ENCODE peak calls at places on chromosome 10, in five cellular contexts. One of them, this sample, is unnamed. For H3K4me1, the result is how much of the 10 kb centered on the place peaks cover.

GRCh38 chr10:95467162-95467599 is 94.0 kb downstream of the SORBS1 start:
- DNase-seq in effector memory CD4-positive, alpha-beta T cell: no peak
- DNase-seq in mucosa of descending colon: peak
- DNase-seq in A549: no peak
- DNase-seq in neural progenitor cell: peak
- DNase-seq in this sample: peak

GRCh38 chr10:13673165-13673564 is 86.4 kb downstream of the PRPF18 start:
- DNase-seq in effector memory CD4-positive, alpha-beta T cell: no peak
- DNase-seq in mucosa of descending colon: no peak
- DNase-seq in A549: no peak
- DNase-seq in neural progenitor cell: peak
- DNase-seq in this sample: no peak

GRCh38 chr10:43125274-43125845 is 12.9 kb upstream of the CSGALNACT2 start:
- DNase-seq in effector memory CD4-positive, alpha-beta T cell: no peak
- DNase-seq in mucosa of descending colon: no peak
- DNase-seq in A549: no peak
- DNase-seq in neural progenitor cell: no peak
- DNase-seq in this sample: no peak

GRCh38 chr10:14740684-14741247 is 33.9 kb downstream of the FAM107B start:
- DNase-seq in effector memory CD4-positive, alpha-beta T cell: no peak
- DNase-seq in mucosa of descending colon: no peak
- DNase-seq in A549: no peak
- DNase-seq in neural progenitor cell: no peak
- DNase-seq in this sample: no peak

GRCh38 chr10:62049815-62050626 is 148.5 kb downstream of the ARID5B start:
- DNase-seq in effector memory CD4-positive, alpha-beta T cell: no peak
- DNase-seq in mucosa of descending colon: no peak
- DNase-seq in A549: no peak
- DNase-seq in neural progenitor cell: no peak
- DNase-seq in this sample: no peak

GRCh38 chr10:43383204-43383971 is 12.0 kb downstream of the FXYD4 start:
- DNase-seq in effector memory CD4-positive, alpha-beta T cell: no peak
- DNase-seq in mucosa of descending colon: no peak
- DNase-seq in A549: no peak
- DNase-seq in neural progenitor cell: no peak
- DNase-seq in this sample: no peak

GRCh38 chr10:100970076-100970913 is 991 bp downstream of the SEMA4G start:
- DNase-seq in effector memory CD4-positive, alpha-beta T cell: peak
- DNase-seq in mucosa of descending colon: peak
- DNase-seq in A549: peak
- DNase-seq in neural progenitor cell: peak
- DNase-seq in this sample: no peak

GRCh38 chr10:28633750-28634149 is 43.6 kb upstream of the BAMBI start:
- DNase-seq in effector memory CD4-positive, alpha-beta T cell: no peak
- DNase-seq in mucosa of descending colon: no peak
- DNase-seq in A549: no peak
- DNase-seq in neural progenitor cell: no peak
- DNase-seq in this sample: no peak

GRCh38 chr10:16901102-16901501 is 83.9 kb upstream of the RSU1 start:
- DNase-seq in effector memory CD4-positive, alpha-beta T cell: no peak
- DNase-seq in mucosa of descending colon: no peak
- DNase-seq in A549: no peak
- DNase-seq in neural progenitor cell: no peak
- DNase-seq in this sample: no peak

GRCh38 chr10:130336612-130337304 is 200.6 kb downstream of the GLRX3 start:
- DNase-seq in effector memory CD4-positive, alpha-beta T cell: no peak
- DNase-seq in mucosa of descending colon: no peak
- DNase-seq in A549: no peak
- DNase-seq in neural progenitor cell: peak
- DNase-seq in this sample: no peak

GRCh38 chr10:103800789-103801540 is 54.4 kb downstream of the SH3PXD2A start:
- DNase-seq in effector memory CD4-positive, alpha-beta T cell: peak
- DNase-seq in mucosa of descending colon: peak
- DNase-seq in A549: no peak
- DNase-seq in neural progenitor cell: no peak
- DNase-seq in this sample: no peak

GRCh38 chr10:43628956-43629355 is 19.7 kb downstream of the ZNF32 start:
- DNase-seq in effector memory CD4-positive, alpha-beta T cell: no peak
- DNase-seq in mucosa of descending colon: no peak
- DNase-seq in A549: no peak
- DNase-seq in neural progenitor cell: no peak
- DNase-seq in this sample: no peak

GRCh38 chr10:121188005-121188404 is 336.8 kb downstream of the WDR11 start:
- DNase-seq in effector memory CD4-positive, alpha-beta T cell: no peak
- DNase-seq in mucosa of descending colon: peak
- DNase-seq in A549: no peak
- DNase-seq in neural progenitor cell: peak
- DNase-seq in this sample: no peak

GRCh38 chr10:69124558-69125121 is 662 bp downstream of the VPS26A start:
- DNase-seq in effector memory CD4-positive, alpha-beta T cell: peak
- DNase-seq in mucosa of descending colon: peak
- DNase-seq in A549: peak
- DNase-seq in neural progenitor cell: peak
- DNase-seq in this sample: peak

GRCh38 chr10:14409247-14409646 is 78.5 kb upstream of the FRMD4A start:
- DNase-seq in effector memory CD4-positive, alpha-beta T cell: no peak
- DNase-seq in mucosa of descending colon: no peak
- DNase-seq in A549: no peak
- DNase-seq in neural progenitor cell: no peak
- DNase-seq in this sample: no peak

GRCh38 chr10:46526682-46527038 is 29.8 kb downstream of the GPRIN2 start:
- DNase-seq in effector memory CD4-positive, alpha-beta T cell: no peak
- DNase-seq in mucosa of descending colon: peak
- DNase-seq in A549: peak
- DNase-seq in neural progenitor cell: no peak
- DNase-seq in this sample: peak

GRCh38 chr10:46525824-46526681 is 30.4 kb downstream of the GPRIN2 start:
- DNase-seq in effector memory CD4-positive, alpha-beta T cell: no peak
- DNase-seq in mucosa of descending colon: peak
- DNase-seq in A549: no peak
- DNase-seq in neural progenitor cell: no peak
- DNase-seq in this sample: no peak

GRCh38 chr10:46528171-46528671 is 28.2 kb downstream of the GPRIN2 start:
- DNase-seq in effector memory CD4-positive, alpha-beta T cell: no peak
- DNase-seq in mucosa of descending colon: no peak
- DNase-seq in A549: no peak
- DNase-seq in neural progenitor cell: no peak
- DNase-seq in this sample: no peak

GRCh38 chr10:46528675-46529615 is 27.5 kb downstream of the GPRIN2 start:
- DNase-seq in effector memory CD4-positive, alpha-beta T cell: no peak
- DNase-seq in mucosa of descending colon: no peak
- DNase-seq in A549: no peak
- DNase-seq in neural progenitor cell: no peak
- DNase-seq in this sample: peak

GRCh38 chr10:46527241-46527811 is 29.1 kb downstream of the GPRIN2 start:
- DNase-seq in effector memory CD4-positive, alpha-beta T cell: no peak
- DNase-seq in mucosa of descending colon: no peak
- DNase-seq in A549: no peak
- DNase-seq in neural progenitor cell: no peak
- DNase-seq in this sample: peak
- H3K4me1 ChIP-seq in effector memory CD4-positive, alpha-beta T cell: under half
- H3K4me1 ChIP-seq in mucosa of descending colon: under half
- H3K4me1 ChIP-seq in A549: half or more
- H3K4me1 ChIP-seq in neural progenitor cell: under half
- H3K4me1 ChIP-seq in this sample: under half

GRCh38 chr10:125151824-125152634 is 8.3 kb downstream of the CTBP2 start:
- DNase-seq in effector memory CD4-positive, alpha-beta T cell: no peak
- DNase-seq in mucosa of descending colon: peak
- DNase-seq in A549: no peak
- DNase-seq in neural progenitor cell: peak
- DNase-seq in this sample: no peak
- H3K4me3 ChIP-seq in effector memory CD4-positive, alpha-beta T cell: no peak
- H3K4me3 ChIP-seq in mucosa of descending colon: peak
- H3K4me3 ChIP-seq in A549: no peak
- H3K4me3 ChIP-seq in neural progenitor cell: peak
- H3K4me3 ChIP-seq in this sample: no peak

GRCh38 chr10:88238515-88238914 is 344.6 kb downstream of the RNLS start:
- DNase-seq in effector memory CD4-positive, alpha-beta T cell: no peak
- DNase-seq in mucosa of descending colon: no peak
- DNase-seq in A549: no peak
- DNase-seq in neural progenitor cell: no peak
- DNase-seq in this sample: no peak
- H3K4me1 ChIP-seq in effector memory CD4-positive, alpha-beta T cell: under half
- H3K4me1 ChIP-seq in mucosa of descending colon: under half
- H3K4me1 ChIP-seq in A549: under half
- H3K4me1 ChIP-seq in neural progenitor cell: under half
- H3K4me1 ChIP-seq in this sample: under half

DNA sequence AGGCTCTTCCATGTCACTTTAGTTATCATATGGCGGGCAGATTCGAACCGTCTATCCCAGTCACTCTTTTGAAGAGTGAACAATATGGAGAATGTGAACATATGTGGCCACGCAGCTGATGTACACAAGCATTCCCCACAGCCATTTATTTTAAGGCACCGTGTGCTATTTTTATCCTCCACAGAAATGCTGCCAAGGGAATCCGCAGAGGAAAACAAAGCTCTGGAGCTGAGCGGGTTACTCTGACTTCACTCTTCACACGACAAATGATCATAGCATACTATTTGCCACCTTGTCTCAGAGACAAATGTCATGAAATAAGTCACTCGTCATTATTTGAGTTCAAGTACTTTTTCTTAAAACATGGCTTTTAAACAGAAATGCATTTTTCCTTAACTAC is 100.3 kb downstream of the CTBP2 start:
- DNase-seq in effector memory CD4-positive, alpha-beta T cell: no peak
- DNase-seq in mucosa of descending colon: no peak
- DNase-seq in A549: no peak
- DNase-seq in neural progenitor cell: no peak
- DNase-seq in this sample: no peak
- H3K4me3 ChIP-seq in effector memory CD4-positive, alpha-beta T cell: no peak
- H3K4me3 ChIP-seq in mucosa of descending colon: no peak
- H3K4me3 ChIP-seq in A549: no peak
- H3K4me3 ChIP-seq in neural progenitor cell: no peak
- H3K4me3 ChIP-seq in this sample: no peak

DNA sequence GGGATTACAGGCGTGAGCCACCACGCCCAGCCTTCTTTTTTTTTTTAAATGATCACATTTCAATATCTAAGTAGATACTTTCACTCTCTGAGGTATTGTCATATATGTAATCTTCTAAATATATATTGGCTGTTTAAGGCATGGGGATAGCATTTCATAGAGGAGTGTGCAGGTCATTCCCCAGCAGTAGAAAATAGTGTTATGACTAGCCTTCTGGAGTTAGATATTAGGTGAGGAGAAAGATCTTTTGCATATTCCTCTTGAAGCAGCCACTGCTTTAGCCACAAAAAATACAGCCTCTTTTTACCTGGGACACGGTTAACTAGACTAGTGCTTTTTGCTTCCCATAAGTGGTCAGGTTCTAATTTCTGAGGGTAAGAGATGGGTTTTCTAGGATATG is 28.9 kb downstream of the ADD3 start:
- DNase-seq in effector memory CD4-positive, alpha-beta T cell: no peak
- DNase-seq in mucosa of descending colon: no peak
- DNase-seq in A549: no peak
- DNase-seq in neural progenitor cell: no peak
- DNase-seq in this sample: no peak
- H3K4me1 ChIP-seq in effector memory CD4-positive, alpha-beta T cell: under half
- H3K4me1 ChIP-seq in mucosa of descending colon: under half
- H3K4me1 ChIP-seq in A549: under half
- H3K4me1 ChIP-seq in neural progenitor cell: under half
- H3K4me1 ChIP-seq in this sample: under half

DNA sequence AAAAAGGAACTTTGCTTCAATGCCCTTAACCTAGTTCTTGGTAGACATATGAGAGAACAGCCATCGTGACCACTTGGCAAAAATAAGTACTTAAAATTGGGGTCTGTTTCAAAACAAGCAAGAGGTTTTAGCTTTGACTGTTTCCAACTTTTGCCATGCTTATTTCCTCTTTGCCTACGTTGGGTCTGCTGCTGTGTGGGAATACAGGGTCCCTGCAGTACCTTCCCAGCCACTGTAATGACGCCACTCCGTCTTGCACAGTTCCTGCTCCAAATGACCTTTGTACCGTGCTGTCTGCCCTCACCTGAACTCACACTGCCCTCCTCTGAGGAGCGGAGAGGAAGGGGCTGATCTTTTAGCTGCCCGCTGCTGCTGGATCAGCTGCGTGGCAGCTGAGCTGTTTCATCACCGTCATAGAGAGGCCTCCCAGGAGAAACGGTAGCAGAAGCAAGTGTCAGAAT is 133.1 kb downstream of the MAPK8 start:
- DNase-seq in effector memory CD4-positive, alpha-beta T cell: no peak
- DNase-seq in mucosa of descending colon: peak
- DNase-seq in A549: no peak
- DNase-seq in neural progenitor cell: peak
- DNase-seq in this sample: peak
- H3K4me3 ChIP-seq in effector memory CD4-positive, alpha-beta T cell: no peak
- H3K4me3 ChIP-seq in mucosa of descending colon: no peak
- H3K4me3 ChIP-seq in A549: no peak
- H3K4me3 ChIP-seq in neural progenitor cell: no peak
- H3K4me3 ChIP-seq in this sample: no peak

GRCh38 chr10:1061930-1062769 is 6.0 kb downstream of the WDR37 start:
- DNase-seq in effector memory CD4-positive, alpha-beta T cell: no peak
- DNase-seq in mucosa of descending colon: no peak
- DNase-seq in A549: no peak
- DNase-seq in neural progenitor cell: no peak
- DNase-seq in this sample: no peak

GRCh38 chr10:1068362-1069361 is 12.5 kb downstream of the WDR37 start:
- DNase-seq in effector memory CD4-positive, alpha-beta T cell: no peak
- DNase-seq in mucosa of descending colon: no peak
- DNase-seq in A549: no peak
- DNase-seq in neural progenitor cell: no peak
- DNase-seq in this sample: no peak

GRCh38 chr10:1059902-1060301 is 3.7 kb downstream of the WDR37 start:
- DNase-seq in effector memory CD4-positive, alpha-beta T cell: no peak
- DNase-seq in mucosa of descending colon: no peak
- DNase-seq in A549: no peak
- DNase-seq in neural progenitor cell: no peak
- DNase-seq in this sample: no peak

GRCh38 chr10:1063232-1063862 is 7.2 kb downstream of the WDR37 start:
- DNase-seq in effector memory CD4-positive, alpha-beta T cell: no peak
- DNase-seq in mucosa of descending colon: no peak
- DNase-seq in A549: no peak
- DNase-seq in neural progenitor cell: no peak
- DNase-seq in this sample: no peak

DNA sequence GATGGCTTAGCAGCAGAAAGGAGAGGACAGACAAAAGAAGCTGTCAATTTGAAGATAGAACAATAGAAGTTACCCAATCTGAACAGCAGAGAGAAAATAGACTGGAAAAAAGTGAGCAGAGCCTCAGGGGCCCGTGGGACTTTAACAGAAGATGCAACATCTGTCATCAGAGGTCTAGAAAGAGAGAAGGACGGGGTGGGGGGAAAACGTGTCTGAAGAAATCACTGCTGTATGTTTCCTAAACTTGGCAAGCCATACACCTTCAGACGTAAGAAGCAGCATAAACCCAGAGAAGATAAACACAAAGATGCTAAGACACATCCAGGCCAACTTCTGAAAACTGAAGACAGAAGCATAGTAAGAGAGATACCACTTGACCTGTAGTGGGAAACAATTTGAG is 8.0 kb downstream of the WDR37 start:
- DNase-seq in effector memory CD4-positive, alpha-beta T cell: no peak
- DNase-seq in mucosa of descending colon: no peak
- DNase-seq in A549: no peak
- DNase-seq in neural progenitor cell: no peak
- DNase-seq in this sample: no peak
- H3K4me1 ChIP-seq in effector memory CD4-positive, alpha-beta T cell: under half
- H3K4me1 ChIP-seq in mucosa of descending colon: under half
- H3K4me1 ChIP-seq in A549: under half
- H3K4me1 ChIP-seq in neural progenitor cell: under half
- H3K4me1 ChIP-seq in this sample: under half